ENCODE peak calls at places on chromosomes 5 and 9, in six cellular contexts. D, H, U, M, V and W are unnamed samples.

GRCh38 chr5:58133631-58134296 is 326.1 kb downstream of the PLK2 start:
- DNase-seq in D (peak), H (no peak), U (peak), M (peak), V (no peak), W (peak)

GRCh38 chr5:103295424-103295823 is 36.9 kb downstream of the MACIR start:
- DNase-seq in D (no peak), H (no peak), U (no peak), M (no peak), V (no peak), W (no peak)

GRCh38 chr9:20684865-20685696 is 1.0 kb downstream of the FOCAD start:
- DNase-seq in D (peak), H (no peak), U (no peak), M (peak), V (peak), W (peak)

GRCh38 chr9:130319300-130319699 is 53.7 kb downstream of the HMCN2 start:
- DNase-seq in D (no peak), H (no peak), U (no peak), M (no peak), V (no peak), W (no peak)

GRCh38 chr9:100575765-100576368 is 2.0 kb upstream of the CAVIN4 start:
- DNase-seq in D (no peak), H (no peak), U (no peak), M (peak), V (no peak), W (peak)

GRCh38 chr9:80467632-80468031 is 895.9 kb downstream of the TLE4 start:
- DNase-seq in D (no peak), H (no peak), U (no peak), M (peak), V (no peak), W (peak)

GRCh38 chr9:76697554-76697953 is 66.7 kb upstream of the PCA3 start:
- DNase-seq in D (no peak), H (no peak), U (no peak), M (no peak), V (no peak), W (no peak)

GRCh38 chr5:107771926-107772325 is 101.2 kb upstream of the EFNA5 start:
- DNase-seq in D (no peak), H (no peak), U (no peak), M (no peak), V (no peak), W (no peak)

GRCh38 chr9:110115341-110115820 is 92.6 kb downstream of the C9orf152 start:
- DNase-seq in D (peak), H (no peak), U (no peak), M (peak), V (no peak), W (no peak)

GRCh38 chr5:73448072-73448432 is 525 bp downstream of the FOXD1 start:
- DNase-seq in D (no peak), H (no peak), U (no peak), M (peak), V (peak), W (no peak)

GRCh38 chr5:125967576-125967975 is 455.6 kb upstream of the GRAMD2B start:
- DNase-seq in D (no peak), H (no peak), U (no peak), M (no peak), V (no peak), W (no peak)

GRCh38 chr5:81825237-81825636 is 74.3 kb upstream of the SSBP2 start:
- DNase-seq in D (peak), H (no peak), U (no peak), M (peak), V (no peak), W (peak)

GRCh38 chr9:70924905-70925547 is 196.4 kb downstream of the TRPM3 start:
- DNase-seq in D (peak), H (no peak), U (peak), M (peak), V (peak), W (peak)

GRCh38 chr9:98935064-98935463 is 8.6 kb upstream of the COL15A1 start:
- DNase-seq in D (peak), H (no peak), U (no peak), M (no peak), V (no peak), W (no peak)

GRCh38 chr9:89969156-89969566 is 364.3 kb downstream of the GADD45G start:
- DNase-seq in D (no peak), H (no peak), U (no peak), M (peak), V (no peak), W (peak)

GRCh38 chr9:124831642-124832364 is 21.5 kb upstream of the WDR38 start:
- DNase-seq in D (no peak), H (no peak), U (no peak), M (no peak), V (no peak), W (no peak)

GRCh38 chr5:4643190-4643589 is 496.9 kb upstream of the ADAMTS16 start:
- DNase-seq in D (no peak), H (no peak), U (no peak), M (no peak), V (no peak), W (no peak)

GRCh38 chr5:31827862-31828261 is 188.9 kb downstream of the PDZD2 start:
- DNase-seq in D (peak), H (no peak), U (peak), M (peak), V (no peak), W (peak)

GRCh38 chr9:93577045-93577939 is 908 bp downstream of the PHF2 start:
- DNase-seq in D (peak), H (peak), U (no peak), M (peak), V (peak), W (peak)

GRCh38 chr9:38253200-38253599 is 139.3 kb upstream of the ALDH1B1 start:
- DNase-seq in D (no peak), H (no peak), U (no peak), M (no peak), V (no peak), W (no peak)

GRCh38 chr9:89815903-89816573 is 211.2 kb downstream of the GADD45G start:
- DNase-seq in D (no peak), H (peak), U (no peak), M (no peak), V (peak), W (no peak)

GRCh38 chr9:5008206-5008605 is 23.1 kb downstream of the JAK2 start:
- DNase-seq in D (no peak), H (no peak), U (no peak), M (no peak), V (no peak), W (no peak)

GRCh38 chr5:9898319-9898718 is 268.2 kb upstream of the TAS2R1 start:
- DNase-seq in D (peak), H (peak), U (no peak), M (peak), V (peak), W (peak)

GRCh38 chr9:14843163-14843562 is 67.1 kb downstream of the FREM1 start:
- DNase-seq in D (no peak), H (no peak), U (no peak), M (no peak), V (no peak), W (no peak)

GRCh38 chr5:130912088-130912487 is 253.0 kb downstream of the HINT1 start:
- DNase-seq in D (no peak), H (no peak), U (no peak), M (peak), V (no peak), W (peak)

GRCh38 chr5:43039468-43040286 is 442 bp downstream of the ANXA2R start:
- DNase-seq in D (peak), H (peak), U (no peak), M (no peak), V (peak), W (peak)

GRCh38 chr9:16213781-16214515 is 656.5 kb downstream of the BNC2 start:
- DNase-seq in D (peak), H (no peak), U (no peak), M (peak), V (no peak), W (peak)

GRCh38 chr5:74766348-74766886 is 500 bp downstream of the GFM2 start:
- DNase-seq in D (peak), H (no peak), U (no peak), M (peak), V (no peak), W (peak)

GRCh38 chr9:137977572-137978261 is 100.1 kb downstream of the CACNA1B start:
- DNase-seq in D (no peak), H (no peak), U (no peak), M (no peak), V (no peak), W (no peak)

GRCh38 chr5:127519527-127519926 is 2.1 kb downstream of the PRRC1 start:
- DNase-seq in D (peak), H (no peak), U (no peak), M (no peak), V (no peak), W (no peak)

GRCh38 chr5:126947146-126948010 is 83.0 kb downstream of the MARCHF3 start:
- DNase-seq in D (no peak), H (no peak), U (no peak), M (no peak), V (peak), W (no peak)

GRCh38 chr5:95382843-95383242 is 8.3 kb upstream of the FAM81B start:
- DNase-seq in D (no peak), H (no peak), U (no peak), M (no peak), V (no peak), W (no peak)

GRCh38 chr5:7960142-7960541 is 91.2 kb downstream of the MTRR start:
- DNase-seq in D (no peak), H (no peak), U (no peak), M (no peak), V (no peak), W (no peak)

GRCh38 chr5:151284392-151284967 is 19.1 kb downstream of the SLC36A3 start:
- DNase-seq in D (no peak), H (no peak), U (no peak), M (no peak), V (peak), W (no peak)
- H3K4me3 ChIP-seq in D (no peak), H (no peak), U (no peak), M (no peak), V (no peak), W (no peak)

GRCh38 chr5:19479562-19479961 is 508.4 kb downstream of the CDH18 start:
- DNase-seq in D (no peak), H (no peak), U (no peak), M (no peak), V (no peak), W (no peak)
- TF ChIP-seq CTCF in D (no peak), H (no peak), U (no peak), M (no peak), V (no peak), W (no peak)

GRCh38 chr9:33748633-33749304 is 46.6 kb upstream of the PRSS3 start:
- DNase-seq in D (no peak), H (no peak), U (no peak), M (no peak), V (no peak), W (no peak)

GRCh38 chr9:33752130-33752637 is 43.2 kb upstream of the PRSS3 start:
- DNase-seq in D (no peak), H (no peak), U (no peak), M (no peak), V (no peak), W (no peak)

GRCh38 chr9:33751536-33752129 is 43.7 kb upstream of the PRSS3 start:
- DNase-seq in D (no peak), H (no peak), U (no peak), M (no peak), V (no peak), W (no peak)

GRCh38 chr9:33750839-33751339 is 44.5 kb upstream of the PRSS3 start:
- DNase-seq in D (no peak), H (no peak), U (no peak), M (no peak), V (no peak), W (no peak)

DNA sequence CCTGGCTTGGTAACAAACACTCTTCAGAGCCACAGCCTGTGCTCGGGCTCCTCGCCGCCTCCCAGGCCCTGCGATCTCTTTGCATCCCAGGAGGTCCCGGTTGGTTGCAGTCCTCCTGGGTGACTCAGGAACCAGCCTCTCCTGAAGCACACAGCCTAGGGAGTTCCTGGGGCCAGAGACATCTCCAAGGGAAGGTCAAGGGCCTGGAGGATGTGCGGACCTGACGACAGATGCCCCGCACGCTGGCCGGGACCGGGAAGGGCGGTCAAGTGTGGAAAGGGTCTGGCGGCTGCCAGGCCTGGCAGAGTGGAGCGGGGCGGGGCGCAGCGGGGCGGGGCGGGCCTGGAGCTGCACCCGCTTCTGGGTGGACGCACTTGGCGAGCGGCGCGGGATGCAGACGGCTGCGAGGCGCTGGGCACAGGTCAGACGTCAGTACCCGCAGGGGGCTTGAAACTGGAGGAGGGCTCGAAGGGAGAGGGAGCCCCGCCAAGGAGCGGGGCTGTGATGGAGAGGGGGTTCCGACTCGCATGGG is 45.0 kb upstream of the PRSS3 start:
- DNase-seq in D (no peak), H (no peak), U (no peak), M (no peak), V (no peak), W (peak)
- H3K4me3 ChIP-seq in D (peak), H (no peak), U (peak), M (peak), V (no peak), W (peak)

DNA sequence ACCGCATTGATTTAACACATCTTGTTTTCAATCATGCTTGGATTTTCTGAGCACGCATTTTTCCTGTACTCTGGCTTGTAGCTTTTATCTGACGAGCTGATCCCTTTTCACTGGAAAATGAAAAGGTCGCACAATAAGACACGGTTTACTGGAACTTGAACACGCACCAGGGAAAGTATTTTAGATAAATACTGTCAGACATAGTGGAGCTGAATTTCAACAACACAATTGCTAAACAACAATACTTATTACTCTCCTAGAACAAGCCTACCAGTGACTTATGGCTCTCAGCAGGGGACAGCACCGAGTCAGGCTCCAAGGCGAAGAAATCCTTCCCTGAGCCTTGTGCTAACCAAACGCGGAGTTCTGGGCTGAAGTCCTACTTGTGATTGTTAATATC is 359.8 kb downstream of the EBF1 start:
- DNase-seq in D (peak), H (no peak), U (no peak), M (no peak), V (no peak), W (no peak)
- TF ChIP-seq CTCF in D (peak), H (peak), U (peak), M (no peak), V (no peak), W (no peak)

DNA sequence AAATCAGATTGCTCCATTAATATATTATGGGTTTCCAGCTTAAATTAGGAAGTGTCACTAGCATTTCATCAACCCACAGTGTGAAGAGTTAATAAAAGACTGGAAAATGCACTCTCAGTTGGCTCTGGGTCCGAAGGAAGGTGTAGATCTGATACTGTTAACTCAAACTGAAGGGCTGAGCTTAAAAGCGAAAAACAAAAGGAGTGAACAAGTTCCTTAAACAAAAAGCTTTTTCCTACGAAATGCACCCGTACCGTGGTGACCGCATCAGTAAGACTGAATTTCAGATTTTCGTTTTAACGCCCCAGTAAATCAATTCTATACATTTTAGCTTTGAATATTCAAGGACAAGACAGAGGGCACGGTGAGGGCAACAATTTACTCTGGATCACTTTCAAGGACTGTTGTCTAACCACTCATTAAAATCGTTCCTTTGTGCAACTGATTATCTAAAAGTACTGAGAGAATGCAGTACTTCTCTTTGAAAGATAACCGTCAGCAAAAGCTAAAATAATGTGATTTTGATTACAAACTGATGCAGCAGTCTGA is 1.9 kb downstream of the HOMER1 start:
- DNase-seq in D (no peak), H (no peak), U (no peak), M (no peak), V (no peak), W (no peak)
- H3K4me3 ChIP-seq in D (peak), H (peak), U (peak), M (peak), V (peak), W (peak)

GRCh38 chr9:96008502-96009222 is 133.2 kb downstream of the ERCC6L2 start:
- DNase-seq in D (peak), H (no peak), U (no peak), M (peak), V (peak), W (peak)
- TF ChIP-seq CTCF in D (no peak), H (no peak), U (no peak), M (no peak), V (no peak), W (no peak)

GRCh38 chr5:124328201-124328600 is 418.2 kb downstream of the ZNF608 start:
- DNase-seq in D (no peak), H (no peak), U (no peak), M (no peak), V (no peak), W (no peak)

GRCh38 chr5:124330595-124330994 is 415.8 kb downstream of the ZNF608 start:
- DNase-seq in D (no peak), H (no peak), U (no peak), M (peak), V (no peak), W (peak)

GRCh38 chr5:124337996-124338395 is 408.4 kb downstream of the ZNF608 start:
- DNase-seq in D (peak), H (no peak), U (no peak), M (no peak), V (no peak), W (no peak)

GRCh38 chr5:124333295-124333979 is 413.0 kb downstream of the ZNF608 start:
- DNase-seq in D (no peak), H (no peak), U (no peak), M (no peak), V (no peak), W (no peak)

GRCh38 chr5:124332273-124332672 is 414.2 kb downstream of the ZNF608 start:
- DNase-seq in D (no peak), H (no peak), U (no peak), M (no peak), V (no peak), W (no peak)
- H3K4me3 ChIP-seq in D (no peak), H (no peak), U (no peak), M (no peak), V (no peak), W (no peak)

DNA sequence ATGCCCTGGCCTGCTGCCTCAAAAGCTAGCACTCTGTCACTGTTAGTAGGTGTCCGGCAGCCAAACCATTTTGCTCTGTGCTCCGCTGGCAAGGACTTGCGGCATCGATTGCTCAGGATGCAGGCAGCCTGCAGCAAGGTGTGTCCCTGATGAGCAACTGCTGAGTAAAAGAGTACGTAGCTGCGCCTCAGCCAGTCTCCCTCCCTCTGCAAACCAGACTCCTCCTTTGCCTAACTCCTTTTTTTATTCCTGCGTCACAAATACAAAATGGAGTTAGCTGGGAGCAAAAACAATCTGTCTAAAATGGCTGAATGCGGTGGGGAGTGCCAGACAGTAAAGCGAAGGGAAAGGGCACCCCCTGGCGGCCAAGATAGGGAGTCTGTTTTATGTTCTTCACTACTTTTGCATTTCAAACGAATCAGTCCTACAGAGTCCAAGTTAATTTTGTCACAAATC is 61.1 kb downstream of the DIAPH1 start:
- DNase-seq in D (peak), H (peak), U (peak), M (peak), V (peak), W (peak)
- TF ChIP-seq CTCF in D (peak), H (peak), U (peak), M (peak), V (peak), W (peak)

GRCh38 chr5:1003296-1003937 is 5.2 kb upstream of the NKD2 start:
- DNase-seq in D (peak), H (peak), U (no peak), M (peak), V (no peak), W (peak)

GRCh38 chr5:1006656-1007071 is 1.9 kb upstream of the NKD2 start:
- DNase-seq in D (no peak), H (peak), U (no peak), M (no peak), V (no peak), W (no peak)

GRCh38 chr5:1005362-1005851 is 3.2 kb upstream of the NKD2 start:
- DNase-seq in D (no peak), H (peak), U (no peak), M (no peak), V (no peak), W (no peak)

GRCh38 chr5:1005904-1006655 is 2.5 kb upstream of the NKD2 start:
- DNase-seq in D (no peak), H (peak), U (no peak), M (no peak), V (no peak), W (no peak)

DNA sequence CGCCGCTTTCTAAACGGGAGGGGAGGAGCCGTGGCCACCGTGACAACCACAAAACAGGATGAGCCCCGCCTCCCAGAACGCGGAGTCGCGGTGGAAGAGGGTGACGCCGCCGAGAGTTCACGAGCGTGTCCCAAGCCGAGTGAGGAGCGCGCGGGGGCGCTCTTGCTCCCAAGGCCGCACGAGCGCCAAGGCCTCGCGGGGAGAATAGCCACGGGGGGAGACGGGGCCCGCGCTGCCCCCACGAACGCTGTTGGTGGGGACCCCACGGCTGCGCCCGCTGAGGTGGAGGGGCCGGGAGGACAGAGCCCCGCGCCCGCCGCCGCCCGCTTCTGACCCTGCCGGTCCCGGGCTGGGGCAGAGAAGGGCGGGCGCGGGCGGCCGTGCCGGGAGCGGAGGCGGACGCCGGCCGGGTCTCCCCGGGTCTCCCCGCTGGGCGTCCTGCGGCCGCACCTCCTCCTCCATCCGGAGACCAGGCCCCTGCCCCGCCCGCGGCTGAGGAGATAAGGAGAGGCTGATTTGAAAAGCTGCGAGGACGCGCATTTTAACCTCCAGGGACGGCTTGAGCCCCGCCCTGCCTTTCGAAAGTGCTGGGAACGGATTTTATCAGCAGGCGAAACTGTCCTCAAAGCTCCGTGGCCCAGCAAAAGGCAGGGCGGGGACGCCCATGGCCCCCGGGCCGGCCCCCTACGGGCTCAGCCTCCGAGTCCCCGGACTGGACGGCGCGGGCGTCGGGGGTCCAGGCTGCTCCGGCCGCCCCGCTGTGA is 3.8 kb upstream of the NKD2 start:
- DNase-seq in D (peak), H (peak), U (no peak), M (no peak), V (no peak), W (peak)
- H3K4me3 ChIP-seq in D (peak), H (peak), U (peak), M (peak), V (no peak), W (peak)